ENCODE peak calls at places on chromosome 13, in five cellular contexts. One of them, this sample, is unnamed.

GRCh38 chr13:39379667-39380655 is 223.0 kb downstream of the LHFPL6 start:
- DNase-seq in ELF-1: no peak
- DNase-seq in psoas muscle: no peak
- DNase-seq in GM06990: no peak
- DNase-seq in IMR-90: peak
- DNase-seq in this sample: no peak

GRCh38 chr13:37443538-37443937 is 155.0 kb downstream of the POSTN start:
- DNase-seq in ELF-1: no peak
- DNase-seq in psoas muscle: no peak
- DNase-seq in GM06990: no peak
- DNase-seq in IMR-90: peak
- DNase-seq in this sample: no peak

GRCh38 chr13:62629618-62630017 is 1214.0 kb upstream of the PCDH20 start:
- DNase-seq in ELF-1: no peak
- DNase-seq in psoas muscle: no peak
- DNase-seq in GM06990: no peak
- DNase-seq in IMR-90: no peak
- DNase-seq in this sample: no peak

GRCh38 chr13:39874331-39875055 is 219.0 kb downstream of the COG6 start:
- DNase-seq in ELF-1: no peak
- DNase-seq in psoas muscle: no peak
- DNase-seq in GM06990: no peak
- DNase-seq in IMR-90: no peak
- DNase-seq in this sample: no peak

GRCh38 chr13:97004096-97004876 is 10.0 kb upstream of the OXGR1 start:
- DNase-seq in ELF-1: peak
- DNase-seq in psoas muscle: no peak
- DNase-seq in GM06990: no peak
- DNase-seq in IMR-90: peak
- DNase-seq in this sample: no peak

GRCh38 chr13:42999491-42999890 is 7.5 kb upstream of the EPSTI1 start:
- DNase-seq in ELF-1: peak
- DNase-seq in psoas muscle: no peak
- DNase-seq in GM06990: no peak
- DNase-seq in IMR-90: no peak
- DNase-seq in this sample: no peak

GRCh38 chr13:82681535-82681934 is 1200.7 kb downstream of the SLITRK1 start:
- DNase-seq in ELF-1: peak
- DNase-seq in psoas muscle: no peak
- DNase-seq in GM06990: no peak
- DNase-seq in IMR-90: no peak
- DNase-seq in this sample: no peak

GRCh38 chr13:106610511-106610910 is 42.6 kb upstream of the ARGLU1 start:
- DNase-seq in ELF-1: no peak
- DNase-seq in psoas muscle: no peak
- DNase-seq in GM06990: no peak
- DNase-seq in IMR-90: peak
- DNase-seq in this sample: no peak

GRCh38 chr13:26010487-26011207 is 41.2 kb downstream of the SHISA2 start:
- DNase-seq in ELF-1: no peak
- DNase-seq in psoas muscle: no peak
- DNase-seq in GM06990: no peak
- DNase-seq in IMR-90: no peak
- DNase-seq in this sample: no peak

GRCh38 chr13:28636677-28637317 is 22.1 kb upstream of the POMP start:
- DNase-seq in ELF-1: peak
- DNase-seq in psoas muscle: no peak
- DNase-seq in GM06990: peak
- DNase-seq in IMR-90: peak
- DNase-seq in this sample: peak

GRCh38 chr13:85266331-85266730 is 532.9 kb downstream of the SLITRK6 start:
- DNase-seq in ELF-1: peak
- DNase-seq in psoas muscle: no peak
- DNase-seq in GM06990: no peak
- DNase-seq in IMR-90: no peak
- DNase-seq in this sample: no peak

GRCh38 chr13:80923907-80924306 is 583.0 kb upstream of the SPRY2 start:
- DNase-seq in ELF-1: no peak
- DNase-seq in psoas muscle: no peak
- DNase-seq in GM06990: no peak
- DNase-seq in IMR-90: no peak
- DNase-seq in this sample: no peak

GRCh38 chr13:27997904-27998522 is 9.5 kb upstream of the URAD start:
- DNase-seq in ELF-1: peak
- DNase-seq in psoas muscle: no peak
- DNase-seq in GM06990: no peak
- DNase-seq in IMR-90: peak
- DNase-seq in this sample: no peak

GRCh38 chr13:73059460-73060250 is 850 bp downstream of the KLF5 start:
- DNase-seq in ELF-1: peak
- DNase-seq in psoas muscle: peak
- DNase-seq in GM06990: no peak
- DNase-seq in IMR-90: peak
- DNase-seq in this sample: peak

GRCh38 chr13:113756441-113757097 is 2.5 kb upstream of the TMEM255B start:
- DNase-seq in ELF-1: no peak
- DNase-seq in psoas muscle: no peak
- DNase-seq in GM06990: no peak
- DNase-seq in IMR-90: peak
- DNase-seq in this sample: no peak

GRCh38 chr13:97574926-97575325 is 141.0 kb downstream of the RAP2A start:
- DNase-seq in ELF-1: peak
- DNase-seq in psoas muscle: no peak
- DNase-seq in GM06990: no peak
- DNase-seq in IMR-90: peak
- DNase-seq in this sample: no peak

GRCh38 chr13:98801626-98802418 is 49.4 kb upstream of the SLC15A1 start:
- DNase-seq in ELF-1: no peak
- DNase-seq in psoas muscle: no peak
- DNase-seq in GM06990: no peak
- DNase-seq in IMR-90: no peak
- DNase-seq in this sample: no peak

GRCh38 chr13:97339019-97339988 is 94.7 kb upstream of the RAP2A start:
- DNase-seq in ELF-1: no peak
- DNase-seq in psoas muscle: no peak
- DNase-seq in GM06990: no peak
- DNase-seq in IMR-90: peak
- DNase-seq in this sample: no peak

GRCh38 chr13:59951011-59951410 is 212.7 kb downstream of the DIAPH3 start:
- DNase-seq in ELF-1: no peak
- DNase-seq in psoas muscle: no peak
- DNase-seq in GM06990: no peak
- DNase-seq in IMR-90: no peak
- DNase-seq in this sample: no peak

GRCh38 chr13:64332048-64332447 is 2898.1 kb downstream of the PCDH9 start:
- DNase-seq in ELF-1: no peak
- DNase-seq in psoas muscle: no peak
- DNase-seq in GM06990: no peak
- DNase-seq in IMR-90: peak
- DNase-seq in this sample: no peak

GRCh38 chr13:88622362-88622973 is 951.3 kb downstream of the SLITRK5 start:
- DNase-seq in ELF-1: no peak
- DNase-seq in psoas muscle: no peak
- DNase-seq in GM06990: no peak
- DNase-seq in IMR-90: no peak
- DNase-seq in this sample: no peak

GRCh38 chr13:38202730-38203129 is 146.9 kb upstream of the UFM1 start:
- DNase-seq in ELF-1: no peak
- DNase-seq in psoas muscle: no peak
- DNase-seq in GM06990: no peak
- DNase-seq in IMR-90: peak
- DNase-seq in this sample: no peak

GRCh38 chr13:76889254-76889653 is 3.0 kb upstream of the KCTD12 start:
- DNase-seq in ELF-1: no peak
- DNase-seq in psoas muscle: no peak
- DNase-seq in GM06990: no peak
- DNase-seq in IMR-90: no peak
- DNase-seq in this sample: no peak

GRCh38 chr13:52899206-52899605 is 50.8 kb upstream of the PCDH8 start:
- DNase-seq in ELF-1: no peak
- DNase-seq in psoas muscle: no peak
- DNase-seq in GM06990: no peak
- DNase-seq in IMR-90: no peak
- DNase-seq in this sample: no peak

GRCh38 chr13:82976499-82976898 is 905.8 kb downstream of the SLITRK1 start:
- DNase-seq in ELF-1: no peak
- DNase-seq in psoas muscle: no peak
- DNase-seq in GM06990: no peak
- DNase-seq in IMR-90: peak
- DNase-seq in this sample: no peak

GRCh38 chr13:40275636-40276035 is 390.8 kb downstream of the FOXO1 start:
- DNase-seq in ELF-1: no peak
- DNase-seq in psoas muscle: no peak
- DNase-seq in GM06990: no peak
- DNase-seq in IMR-90: no peak
- DNase-seq in this sample: no peak

GRCh38 chr13:111202745-111203144 is 87.6 kb downstream of the ARHGEF7 start:
- DNase-seq in ELF-1: no peak
- DNase-seq in psoas muscle: no peak
- DNase-seq in GM06990: peak
- DNase-seq in IMR-90: peak
- DNase-seq in this sample: no peak

GRCh38 chr13:82627183-82627582 is 1255.1 kb downstream of the SLITRK1 start:
- DNase-seq in ELF-1: no peak
- DNase-seq in psoas muscle: no peak
- DNase-seq in GM06990: no peak
- DNase-seq in IMR-90: peak
- DNase-seq in this sample: no peak

GRCh38 chr13:51823861-51824260 is 19.9 kb upstream of the DHRS12 start:
- DNase-seq in ELF-1: no peak
- DNase-seq in psoas muscle: no peak
- DNase-seq in GM06990: no peak
- DNase-seq in IMR-90: no peak
- DNase-seq in this sample: no peak

GRCh38 chr13:106376411-106377112 is 158.9 kb downstream of the EFNB2 start:
- DNase-seq in ELF-1: no peak
- DNase-seq in psoas muscle: no peak
- DNase-seq in GM06990: no peak
- DNase-seq in IMR-90: peak
- DNase-seq in this sample: no peak

GRCh38 chr13:32209670-32210069 is 105.5 kb downstream of the ZAR1L start:
- DNase-seq in ELF-1: no peak
- DNase-seq in psoas muscle: no peak
- DNase-seq in GM06990: no peak
- DNase-seq in IMR-90: peak
- DNase-seq in this sample: no peak

GRCh38 chr13:57637515-57637914 is 6.0 kb downstream of the PCDH17 start:
- DNase-seq in ELF-1: no peak
- DNase-seq in psoas muscle: no peak
- DNase-seq in GM06990: no peak
- DNase-seq in IMR-90: no peak
- DNase-seq in this sample: no peak

GRCh38 chr13:32205426-32206096 is 109.6 kb downstream of the ZAR1L start:
- DNase-seq in ELF-1: no peak
- DNase-seq in psoas muscle: no peak
- DNase-seq in GM06990: no peak
- DNase-seq in IMR-90: peak
- DNase-seq in this sample: no peak

GRCh38 chr13:111372651-111373425 is 52.4 kb downstream of the TEX29 start:
- DNase-seq in ELF-1: no peak
- DNase-seq in psoas muscle: no peak
- DNase-seq in GM06990: no peak
- DNase-seq in IMR-90: no peak
- DNase-seq in this sample: no peak

GRCh38 chr13:98419786-98420559 is 156.9 kb downstream of the STK24 start:
- DNase-seq in ELF-1: no peak
- DNase-seq in psoas muscle: no peak
- DNase-seq in GM06990: no peak
- DNase-seq in IMR-90: no peak
- DNase-seq in this sample: no peak

GRCh38 chr13:45082964-45083363 is 37.3 kb upstream of the GTF2F2 start:
- DNase-seq in ELF-1: no peak
- DNase-seq in psoas muscle: no peak
- DNase-seq in GM06990: no peak
- DNase-seq in IMR-90: peak
- DNase-seq in this sample: no peak

GRCh38 chr13:28754698-28755545 is 36.2 kb upstream of the SLC46A3 start:
- DNase-seq in ELF-1: peak
- DNase-seq in psoas muscle: peak
- DNase-seq in GM06990: peak
- DNase-seq in IMR-90: peak
- DNase-seq in this sample: no peak

This sample was measured in NT2/D1.